ENCODE peak calls at places on chromosomes 7 and 10, in nine cellular contexts. E, Y, O, L, G, C, Z, B and W are unnamed samples. For H3K9me3, the result is how much of the 10 kb centered on the place peaks cover.

GRCh38 chr10:24715246-24715769 is 8.4 kb downstream of the ARHGAP21 start:
- DNase-seq in B (no peak), O (no peak), E (no peak), Z (no peak), Y (no peak), L (no peak), C (no peak), G (no peak), W (no peak)

GRCh38 chr10:28839600-28840007 is 162.3 kb downstream of the BAMBI start:
- DNase-seq in G (peak), Z (peak), O (peak), B (peak), L (no peak), C (no peak), E (no peak), Y (no peak), W (no peak)

GRCh38 chr7:34751725-34752643 is 94.0 kb downstream of the NPSR1 start:
- DNase-seq in O (no peak), Y (no peak), L (no peak), B (no peak), C (no peak), E (no peak), Z (no peak), G (no peak), W (no peak)

GRCh38 chr7:119175916-119176627 is 951.6 kb downstream of the ANKRD7 start:
- DNase-seq in L (no peak), Z (peak), Y (no peak), E (no peak), B (peak), C (no peak), G (peak), O (peak), W (peak)

GRCh38 chr7:91182819-91183405 is 81.3 kb upstream of the FZD1 start:
- DNase-seq in C (no peak), E (no peak), O (peak), Y (no peak), L (no peak), Z (no peak), B (no peak), G (no peak), W (no peak)

GRCh38 chr7:100779359-100779758 is 46.0 kb downstream of the ZAN start:
- DNase-seq in L (no peak), Z (no peak), Y (no peak), B (no peak), O (no peak), E (no peak), C (no peak), G (no peak), W (no peak)

GRCh38 chr10:52631648-52632047 is 140.9 kb downstream of the MBL2 start:
- DNase-seq in C (no peak), Z (no peak), O (no peak), Y (no peak), B (no peak), G (no peak), E (no peak), L (no peak), W (no peak)

GRCh38 chr7:77727936-77728701 is 31.9 kb downstream of the RSBN1L start:
- DNase-seq in E (no peak), Y (no peak), C (no peak), O (peak), B (no peak), Z (peak), G (no peak), L (no peak), W (no peak)

GRCh38 chr10:3805791-3806381 is 20.9 kb upstream of the KLF6 start:
- DNase-seq in B (peak), Y (no peak), C (no peak), O (peak), E (no peak), G (no peak), L (peak), Z (peak), W (no peak)

GRCh38 chr7:33195264-33195663 is 65.9 kb downstream of the BBS9 start:
- DNase-seq in Z (peak), E (no peak), B (no peak), O (peak), G (no peak), L (no peak), Y (no peak), C (no peak), W (no peak)

DNA sequence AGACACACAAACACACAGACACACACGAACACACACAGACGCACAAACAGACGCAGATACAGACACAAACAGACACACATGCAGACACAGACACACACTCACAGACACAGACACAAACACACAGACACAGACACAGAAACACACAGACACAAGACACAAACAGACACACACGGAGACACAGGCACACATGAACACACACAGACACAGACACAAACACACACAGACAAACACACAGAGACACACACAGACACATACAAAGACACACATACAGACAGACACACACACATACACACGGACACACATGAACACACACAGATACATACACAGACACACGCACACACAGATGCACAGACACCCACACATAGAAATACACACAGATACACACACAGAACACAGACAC is 434.9 kb downstream of the DNAJB6 start:
- DNase-seq in B (no peak), Z (no peak), C (no peak), O (no peak), G (no peak), E (no peak), Y (no peak), L (no peak), W (no peak)
- H3K9me3 ChIP-seq in B (under half), Z (under half), C (under half), O (under half), G (under half), E (under half), Y (under half), L (under half), W (under half)

DNA sequence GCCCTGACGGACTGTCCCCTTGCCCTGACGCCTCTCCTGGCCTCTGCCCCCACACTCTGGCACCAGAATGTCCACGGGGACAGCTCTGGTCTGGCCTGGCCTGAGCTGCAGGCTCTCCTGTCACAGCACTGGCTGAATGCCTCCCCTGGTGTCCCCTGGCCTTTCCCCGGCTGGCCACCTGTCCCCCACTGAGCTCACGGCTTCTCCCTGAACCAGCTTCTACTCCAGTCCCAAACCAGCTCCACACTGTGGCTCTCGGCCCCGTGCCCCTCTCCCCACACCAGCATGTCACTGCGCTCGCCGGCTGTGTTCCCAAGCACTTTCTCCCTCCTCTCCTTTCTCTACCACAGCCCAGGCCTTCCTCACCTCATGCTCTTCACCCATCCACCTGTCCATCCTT is 386.4 kb downstream of the DNAJB6 start:
- DNase-seq in L (no peak), Y (no peak), Z (no peak), O (no peak), B (no peak), G (no peak), C (no peak), E (no peak), W (no peak)
- H3K9me3 ChIP-seq in L (under half), Y (under half), Z (under half), O (under half), B (under half), G (under half), C (under half), E (under half), W (under half)

DNA sequence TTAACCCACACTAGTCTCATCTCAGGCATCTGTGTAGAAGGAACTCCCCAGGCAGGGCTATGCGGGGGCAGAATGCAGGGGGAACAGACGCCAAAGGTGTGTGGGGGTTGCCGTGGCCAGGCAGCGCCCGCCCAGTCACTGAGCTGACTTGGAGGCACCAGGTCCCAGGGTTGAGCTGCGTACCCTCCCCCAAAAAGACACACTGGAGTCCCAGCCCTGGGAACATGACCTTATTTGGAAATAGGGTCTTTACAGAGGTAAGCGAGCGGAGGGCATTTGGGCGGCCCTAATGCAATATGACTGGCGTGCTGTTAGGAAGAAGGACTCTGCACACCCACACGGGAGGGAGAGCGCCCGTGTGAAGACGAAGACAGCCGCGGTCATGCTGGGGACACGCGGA is 274.5 kb downstream of the DNAJB6 start:
- DNase-seq in O (no peak), G (no peak), L (no peak), C (no peak), E (no peak), B (no peak), Y (peak), Z (no peak), W (no peak)
- H3K9me3 ChIP-seq in O (under half), G (under half), L (under half), C (under half), E (under half), B (under half), Y (under half), Z (under half), W (under half)

GRCh38 chr7:64099656-64100531 is 54.7 kb downstream of the ZNF727 start:
- DNase-seq in C (no peak), B (no peak), L (no peak), Y (peak), G (no peak), E (no peak), O (no peak), Z (no peak), W (no peak)
- H3K9me3 ChIP-seq in C (under half), B (under half), L (under half), Y (under half), G (under half), E (half or more), O (under half), Z (under half), W (under half)

GRCh38 chr10:101121661-101122045 is 9.4 kb upstream of the TLX1 start:
- DNase-seq in L (no peak), G (no peak), E (no peak), Z (no peak), C (no peak), O (no peak), B (no peak), Y (no peak), W (no peak)

GRCh38 chr10:101123815-101124617 is 7.1 kb upstream of the TLX1 start:
- DNase-seq in O (no peak), G (no peak), C (no peak), L (no peak), E (no peak), B (no peak), Z (no peak), Y (no peak), W (no peak)

GRCh38 chr10:101124933-101125332 is 6.2 kb upstream of the TLX1 start:
- DNase-seq in B (no peak), Y (no peak), C (no peak), G (no peak), Z (no peak), O (no peak), L (no peak), E (no peak), W (no peak)

GRCh38 chr10:101122270-101123084 is 8.6 kb upstream of the TLX1 start:
- DNase-seq in O (no peak), Z (no peak), G (no peak), B (no peak), C (no peak), E (no peak), L (no peak), Y (no peak), W (no peak)

GRCh38 chr10:101123085-101123814 is 7.8 kb upstream of the TLX1 start:
- DNase-seq in G (no peak), O (no peak), Z (no peak), L (no peak), C (no peak), B (no peak), Y (no peak), E (no peak), W (no peak)
- H3K9me3 ChIP-seq in G (under half), O (under half), Z (under half), L (under half), C (under half), B (under half), Y (under half), E (under half), W (under half)

GRCh38 chr7:158082761-158083160 is 504.9 kb downstream of the PTPRN2 start:
- DNase-seq in E (no peak), O (no peak), L (no peak), C (no peak), Z (no peak), B (no peak), Y (peak), G (no peak), W (no peak)
- H3K9me3 ChIP-seq in E (under half), O (under half), L (under half), C (under half), Z (under half), B (under half), Y (under half), G (under half), W (under half)

GRCh38 chr7:57424515-57425238 is 25.3 kb upstream of the ZNF716 start:
- DNase-seq in E (no peak), B (no peak), G (no peak), Z (no peak), O (no peak), L (no peak), Y (no peak), C (no peak), W (no peak)
- H3K9me3 ChIP-seq in E (under half), B (under half), G (under half), Z (under half), O (under half), L (under half), Y (under half), C (under half), W (under half)

GRCh38 chr7:147412109-147412508 is 1178.5 kb upstream of the C7orf33 start:
- DNase-seq in C (no peak), B (no peak), G (no peak), L (no peak), O (no peak), E (no peak), Y (no peak), Z (no peak), W (no peak)

GRCh38 chr7:147411011-147411614 is 1179.5 kb upstream of the C7orf33 start:
- DNase-seq in G (no peak), O (no peak), B (no peak), C (no peak), L (no peak), Y (no peak), E (no peak), Z (no peak), W (no peak)

GRCh38 chr7:147415991-147416390 is 1174.6 kb upstream of the C7orf33 start:
- DNase-seq in O (no peak), E (no peak), Y (no peak), L (no peak), G (no peak), Z (no peak), B (no peak), C (no peak), W (no peak)

GRCh38 chr7:147413243-147413642 is 1177.3 kb upstream of the C7orf33 start:
- DNase-seq in O (no peak), B (no peak), Y (no peak), Z (no peak), E (no peak), L (no peak), C (no peak), G (no peak), W (no peak)

GRCh38 chr7:147412782-147413186 is 1177.8 kb upstream of the C7orf33 start:
- DNase-seq in L (no peak), Y (no peak), G (no peak), C (no peak), B (no peak), Z (peak), E (no peak), O (peak), W (peak)
- H3K9me3 ChIP-seq in L (under half), Y (under half), G (under half), C (under half), B (under half), Z (under half), E (under half), O (under half), W (under half)